ENCODE peak calls at places on chromosomes 4 and X, in ten cellular contexts. C is right cardiac atrium, B is transverse colon, Q is tibial artery, K is bronchial epithelial cell, S is aorta, F is left ventricle myocardium inferior, R is neural progenitor cell, X is Peyer's patch, L is tibial nerve. V is an unnamed sample.

GRCh38 chrX:39973810-39974209 is 123.9 kb downstream of the BCOR start:
- DNase-seq in K (no peak), Q (no peak), F (no peak), S (no peak), X (no peak), R (no peak), C (no peak), L (no peak), B (no peak), V (no peak)

GRCh38 chrX:2819345-2820130 is 9.2 kb upstream of the GYG2 start:
- DNase-seq in L (no peak), R (no peak), Q (no peak), F (no peak), X (no peak), B (no peak), K (peak; percentile 11), C (no peak), S (no peak), V (no peak)

GRCh38 chr4:62328526-62328925 is 1128.4 kb downstream of the ADGRL3 start:
- DNase-seq in C (no peak), L (no peak), Q (no peak), B (no peak), K (no peak), F (no peak), X (no peak), R (no peak), S (no peak), V (no peak)

GRCh38 chr4:133152801-133153526 is 3.9 kb downstream of the PCDH10 start:
- DNase-seq in R (peak; percentile 43), S (no peak), K (no peak), F (no peak), C (no peak), Q (no peak), X (no peak), B (no peak), L (no peak), V (no peak)

GRCh38 chr4:8594097-8595038 is 1.8 kb downstream of the CPZ start:
- DNase-seq in K (peak; percentile 62), C (peak; percentile 70), B (peak; percentile 47), Q (peak; percentile 35), S (no peak), L (peak; percentile 79), R (peak; percentile 93), X (no peak), F (no peak), V (no peak)

GRCh38 chr4:180521181-180521580 is 1722.0 kb upstream of the TENM3 start:
- DNase-seq in B (no peak), K (no peak), C (no peak), L (no peak), R (no peak), Q (no peak), X (no peak), S (no peak), F (no peak), V (no peak)

GRCh38 chrX:55818673-55819375 is 101.3 kb downstream of the RRAGB start:
- DNase-seq in S (no peak), X (no peak), C (no peak), R (no peak), B (no peak), K (peak; percentile 29), F (no peak), L (no peak), Q (no peak), V (no peak)

GRCh38 chr4:140185725-140186124 is 31.7 kb upstream of the MAML3 start:
- DNase-seq in K (no peak), S (no peak), F (no peak), L (no peak), R (no peak), C (no peak), X (no peak), B (no peak), Q (no peak), V (no peak)

GRCh38 chr4:174365018-174365587 is 81.4 kb downstream of the CEP44 start:
- DNase-seq in L (no peak), K (peak; percentile 41), R (peak; percentile 46), Q (no peak), C (no peak), X (no peak), B (no peak), F (no peak), S (no peak), V (no peak)

GRCh38 chrX:148426467-148426866 is 74.0 kb upstream of the AFF2 start:
- DNase-seq in S (no peak), X (no peak), B (no peak), C (no peak), L (no peak), Q (no peak), F (no peak), K (no peak), R (no peak), V (no peak)

GRCh38 chrX:108735680-108736508 is 469 bp downstream of the IRS4 start:
- DNase-seq in L (no peak), Q (no peak), F (no peak), X (no peak), S (peak; percentile 68), R (peak; percentile 49), K (peak; percentile 2), C (no peak), B (no peak), V (no peak)

GRCh38 chrX:13938053-13938765 is 91.5 kb downstream of the GEMIN8 start:
- DNase-seq in S (peak; percentile 80), K (no peak), X (no peak), C (peak; percentile 68), L (no peak), R (peak; percentile 76), F (peak; percentile 12), Q (peak; percentile 22), B (peak; percentile 19), V (no peak)

GRCh38 chrX:152929898-152930297 is 32.0 kb downstream of the ZNF185 start:
- DNase-seq in Q (no peak), S (peak; percentile 24), X (no peak), F (no peak), C (no peak), B (no peak), R (no peak), K (no peak), L (no peak), V (no peak)

GRCh38 chrX:152936306-152936705 is 38.4 kb downstream of the ZNF185 start:
- DNase-seq in K (no peak), S (peak; percentile 60), R (no peak), B (no peak), Q (no peak), C (no peak), X (no peak), L (no peak), F (no peak), V (no peak)

GRCh38 chrX:152930516-152930915 is 32.6 kb downstream of the ZNF185 start:
- DNase-seq in B (no peak), F (no peak), C (no peak), S (peak; percentile 38), L (no peak), X (no peak), K (no peak), Q (no peak), R (no peak), V (no peak)

GRCh38 chrX:152932144-152932543 is 34.3 kb downstream of the ZNF185 start:
- DNase-seq in R (no peak), S (peak; percentile 49), L (no peak), K (no peak), F (no peak), C (no peak), B (no peak), Q (no peak), X (no peak), V (no peak)

DNA sequence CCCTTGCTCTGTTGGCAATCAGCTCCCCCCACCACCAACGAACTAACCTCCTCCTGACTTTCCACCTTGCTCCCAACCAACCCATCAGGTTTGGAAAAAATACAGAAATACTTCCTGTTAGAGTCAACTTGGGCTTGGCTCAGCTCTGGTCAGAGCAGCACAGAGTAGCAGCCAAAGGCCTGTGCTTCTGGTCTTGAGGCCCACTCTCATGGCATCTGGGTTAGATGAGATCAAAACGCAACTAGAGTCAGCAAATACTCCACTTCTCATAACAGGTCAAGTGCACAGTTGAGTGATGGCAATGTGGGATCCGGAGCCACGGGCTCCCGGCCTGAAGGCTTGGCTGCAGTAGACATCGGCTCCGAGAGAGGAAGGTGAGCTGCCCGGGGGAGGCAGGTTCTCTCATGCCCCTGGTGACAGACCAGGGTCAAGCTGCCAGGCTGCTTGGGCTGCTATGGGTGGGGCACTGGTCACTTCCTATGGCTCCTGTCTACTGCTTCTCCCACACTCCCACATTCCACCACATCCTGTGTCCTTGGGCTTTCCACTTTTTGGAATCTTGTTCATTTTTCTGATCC is 34.8 kb downstream of the ZNF185 start:
- DNase-seq in X (no peak), C (no peak), F (no peak), L (no peak), R (no peak), K (no peak), B (no peak), Q (no peak), S (peak; percentile 51), V (no peak)
- H3K27me3 ChIP-seq in X (no peaks in the 10 kb centered on the region), C (no peaks in the 10 kb centered on the region), F (no peaks in the 10 kb centered on the region), L (no peaks in the 10 kb centered on the region), R (no peaks in the 10 kb centered on the region), K (no peaks in the 10 kb centered on the region), B (no peaks in the 10 kb centered on the region), Q (no peaks in the 10 kb centered on the region), S (no peaks in the 10 kb centered on the region), V (peaks cover 17% of the 10 kb centered on the region)

GRCh38 chrX:154443479-154443910 is 446 bp upstream of the FAM50A start:
- DNase-seq in S (no peak), R (peak; percentile 57), C (no peak), F (no peak), K (no peak), B (no peak), L (no peak), Q (no peak), X (no peak), V (no peak)
- H3K4me3 ChIP-seq in S (no peak overlapping the region), R (peak overlapping the region; percentile 64), C (peak overlapping the region; percentile 60), F (peak overlapping the region; percentile 75), K (peak overlapping the region; percentile 18), B (peak overlapping the region; percentile 65), L (peak overlapping the region; percentile 11), Q (peak overlapping the region; percentile 69), X (peak overlapping the region; percentile 69), V (peak overlapping the region; percentile 69)

DNA sequence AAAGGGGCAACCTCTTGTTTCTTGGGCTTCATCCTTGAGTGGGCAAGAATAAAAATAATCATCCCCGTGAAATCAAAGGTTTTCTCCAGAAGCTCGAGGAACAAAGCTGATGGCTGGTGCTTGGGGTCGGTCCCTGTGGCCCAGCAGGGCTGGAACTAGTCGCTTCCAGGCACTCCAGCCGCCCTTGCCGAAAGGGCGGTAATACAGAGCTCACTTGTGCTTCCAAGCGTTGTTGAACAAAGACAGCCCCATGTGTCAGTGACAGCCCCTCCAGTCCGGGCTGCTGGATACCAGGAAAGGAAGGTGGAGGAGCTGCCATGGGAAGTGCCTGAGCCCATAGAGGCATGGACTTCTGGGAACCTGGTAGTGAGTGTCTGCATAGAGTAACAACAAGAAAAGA is 5.2 kb downstream of the HELT start:
- DNase-seq in S (no peak), K (no peak), C (no peak), L (no peak), B (no peak), F (no peak), Q (no peak), R (peak; percentile 82), X (no peak), V (no peak)
- H3K27me3 ChIP-seq in S (no peaks in the 10 kb centered on the region), K (peaks cover 38% of the 10 kb centered on the region), C (no peaks in the 10 kb centered on the region), L (peaks cover 80% of the 10 kb centered on the region), B (peaks cover 83% of the 10 kb centered on the region), F (peaks cover 96% of the 10 kb centered on the region), Q (peaks cover 65% of the 10 kb centered on the region), R (peaks cover 100% of the 10 kb centered on the region), X (peaks cover 26% of the 10 kb centered on the region), V (no peaks in the 10 kb centered on the region)

GRCh38 chr4:27861381-27861787 is 1000.7 kb downstream of the STIM2 start:
- DNase-seq in Q (no peak), C (peak; percentile 29), F (no peak), K (peak; percentile 59), R (peak; percentile 82), L (no peak), S (no peak), X (no peak), B (no peak), V (no peak)

GRCh38 chr4:27861802-27862201 is 1001.2 kb downstream of the STIM2 start:
- DNase-seq in Q (no peak), X (no peak), B (no peak), C (no peak), L (no peak), R (no peak), F (no peak), K (peak; percentile 30), S (no peak), V (no peak)
- H3K4me3 ChIP-seq in Q (no peak overlapping the region), X (no peak overlapping the region), B (no peak overlapping the region), C (no peak overlapping the region), L (no peak overlapping the region), R (no peak overlapping the region), F (no peak overlapping the region), K (no peak overlapping the region), S (no peak overlapping the region), V (no peak overlapping the region)

V was measured in psoas muscle.